ENCODE peak calls at places on chromosomes 1 and 21, in seven cellular contexts. D, H, W, J, B, A and Y are unnamed samples.

GRCh38 chr1:236159704-236160539 is 17.6 kb downstream of the GPR137B start:
- DNase-seq in A (no peak), D (no peak), J (peak), W (no peak), B (no peak), H (no peak), Y (no peak)

GRCh38 chr1:36433102-36433501 is 17.1 kb downstream of the OSCP1 start:
- DNase-seq in W (no peak), A (no peak), H (no peak), J (no peak), D (no peak), B (no peak), Y (no peak)

GRCh38 chr1:84913025-84913892 is 20.3 kb upstream of the LPAR3 start:
- DNase-seq in A (no peak), B (no peak), W (no peak), H (peak), J (peak), D (peak), Y (no peak)

GRCh38 chr1:117754061-117754969 is 148.5 kb downstream of the TENT5C start:
- DNase-seq in J (peak), D (peak), W (peak), H (peak), B (peak), A (peak), Y (peak)

GRCh38 chr1:12397426-12398134 is 167.8 kb downstream of the VPS13D start:
- DNase-seq in H (no peak), B (no peak), A (no peak), W (no peak), D (no peak), J (no peak), Y (no peak)

GRCh38 chr21:30072496-30072895 is 94.1 kb downstream of the CLDN17 start:
- DNase-seq in D (no peak), H (peak), A (peak), B (peak), W (peak), J (peak), Y (peak)

GRCh38 chr1:95304803-95305202 is 70.8 kb downstream of the RWDD3 start:
- DNase-seq in B (no peak), H (no peak), W (no peak), D (no peak), J (peak), A (no peak), Y (no peak)

GRCh38 chr1:159177273-159177907 is 6.0 kb downstream of the CADM3 start:
- DNase-seq in B (no peak), A (no peak), J (peak), W (peak), H (peak), D (peak), Y (peak)

GRCh38 chr1:107952989-107953388 is 12.0 kb downstream of the VAV3 start:
- DNase-seq in J (no peak), D (no peak), B (no peak), A (no peak), W (no peak), H (peak), Y (no peak)

GRCh38 chr21:36218691-36219090 is 62.1 kb downstream of the DOP1B start:
- DNase-seq in J (no peak), A (no peak), B (no peak), H (no peak), D (no peak), W (no peak), Y (no peak)

GRCh38 chr1:89870998-89871397 is 50.2 kb downstream of the LRRC8D start:
- DNase-seq in D (no peak), J (no peak), A (no peak), W (no peak), B (no peak), H (no peak), Y (no peak)

GRCh38 chr1:37477946-37478345 is 3.6 kb downstream of the ZC3H12A start:
- DNase-seq in B (no peak), W (no peak), A (no peak), D (no peak), J (peak), H (peak), Y (no peak)

GRCh38 chr1:18340158-18340764 is 140.5 kb upstream of the KLHDC7A start:
- DNase-seq in H (no peak), A (no peak), D (no peak), J (no peak), B (no peak), W (no peak), Y (no peak)

GRCh38 chr1:156053770-156054499 is at the start of gene UBQLN4:
- DNase-seq in W (peak), J (peak), H (peak), A (peak), B (peak), D (peak), Y (peak)

GRCh38 chr1:67815303-67816095 is 17.8 kb downstream of the GNG12 start:
- DNase-seq in A (no peak), J (peak), D (no peak), W (no peak), H (no peak), B (no peak), Y (no peak)